ENCODE peak calls at places on chromosomes 11 and 22, in eight cellular contexts. One of them, this sample, is unnamed.

GRCh38 chr11:134391656-134392055 is 20.4 kb downstream of the B3GAT1 start:
- DNase-seq in H1: no peak
- DNase-seq in suprapubic skin: no peak
- DNase-seq in sigmoid colon: no peak
- DNase-seq in stomach: no peak
- DNase-seq in SK-N-SH: no peak
- DNase-seq in K562: no peak
- DNase-seq in esophagus muscularis mucosa: no peak
- DNase-seq in this sample: no peak

GRCh38 chr11:19089421-19089820 is 27.5 kb upstream of the ZDHHC13 start:
- DNase-seq in H1: no peak
- DNase-seq in suprapubic skin: no peak
- DNase-seq in SK-N-SH: no peak
- DNase-seq in K562: no peak
- DNase-seq in stomach: no peak
- DNase-seq in esophagus muscularis mucosa: no peak
- DNase-seq in sigmoid colon: no peak
- DNase-seq in this sample: no peak

GRCh38 chr11:68398870-68399865 is 61.4 kb upstream of the PPP6R3 start:
- DNase-seq in SK-N-SH: peak
- DNase-seq in sigmoid colon: peak
- DNase-seq in K562: no peak
- DNase-seq in H1: no peak
- DNase-seq in suprapubic skin: no peak
- DNase-seq in stomach: peak
- DNase-seq in esophagus muscularis mucosa: no peak
- DNase-seq in this sample: peak

GRCh38 chr11:134541355-134541754 is 129.3 kb upstream of the B3GAT1 start:
- DNase-seq in suprapubic skin: no peak
- DNase-seq in SK-N-SH: no peak
- DNase-seq in stomach: peak
- DNase-seq in K562: no peak
- DNase-seq in H1: peak
- DNase-seq in esophagus muscularis mucosa: no peak
- DNase-seq in sigmoid colon: no peak
- DNase-seq in this sample: no peak

GRCh38 chr11:35364101-35364780 is 55.1 kb downstream of the SLC1A2 start:
- DNase-seq in K562: no peak
- DNase-seq in H1: no peak
- DNase-seq in SK-N-SH: no peak
- DNase-seq in stomach: peak
- DNase-seq in sigmoid colon: peak
- DNase-seq in esophagus muscularis mucosa: peak
- DNase-seq in suprapubic skin: peak
- DNase-seq in this sample: peak

GRCh38 chr11:88886796-88887195 is 179.0 kb downstream of the GRM5 start:
- DNase-seq in esophagus muscularis mucosa: no peak
- DNase-seq in SK-N-SH: peak
- DNase-seq in stomach: no peak
- DNase-seq in K562: peak
- DNase-seq in sigmoid colon: no peak
- DNase-seq in suprapubic skin: no peak
- DNase-seq in H1: peak
- DNase-seq in this sample: peak

GRCh38 chr22:37187552-37187890 is 526 bp downstream of the C1QTNF6 start:
- DNase-seq in SK-N-SH: peak
- DNase-seq in K562: no peak
- DNase-seq in suprapubic skin: no peak
- DNase-seq in H1: no peak
- DNase-seq in esophagus muscularis mucosa: no peak
- DNase-seq in sigmoid colon: no peak
- DNase-seq in stomach: peak
- DNase-seq in this sample: peak

GRCh38 chr11:102114032-102114431 is 3.8 kb downstream of the YAP1 start:
- DNase-seq in sigmoid colon: no peak
- DNase-seq in esophagus muscularis mucosa: no peak
- DNase-seq in suprapubic skin: no peak
- DNase-seq in stomach: no peak
- DNase-seq in H1: peak
- DNase-seq in SK-N-SH: no peak
- DNase-seq in K562: no peak
- DNase-seq in this sample: no peak

GRCh38 chr11:126997196-126997595 is 3.4 kb downstream of the KIRREL3 start:
- DNase-seq in H1: no peak
- DNase-seq in sigmoid colon: no peak
- DNase-seq in stomach: no peak
- DNase-seq in suprapubic skin: no peak
- DNase-seq in K562: no peak
- DNase-seq in esophagus muscularis mucosa: no peak
- DNase-seq in SK-N-SH: no peak
- DNase-seq in this sample: no peak

GRCh38 chr22:41347066-41347859 is 34.5 kb upstream of the TEF start:
- DNase-seq in SK-N-SH: no peak
- DNase-seq in esophagus muscularis mucosa: no peak
- DNase-seq in H1: no peak
- DNase-seq in stomach: no peak
- DNase-seq in K562: no peak
- DNase-seq in suprapubic skin: no peak
- DNase-seq in sigmoid colon: peak
- DNase-seq in this sample: no peak

GRCh38 chr11:96486890-96487633 is 97.2 kb downstream of the JRKL start:
- DNase-seq in stomach: peak
- DNase-seq in esophagus muscularis mucosa: peak
- DNase-seq in suprapubic skin: no peak
- DNase-seq in sigmoid colon: no peak
- DNase-seq in H1: no peak
- DNase-seq in SK-N-SH: no peak
- DNase-seq in K562: no peak
- DNase-seq in this sample: peak

GRCh38 chr22:43854151-43854785 is 8.0 kb downstream of the SULT4A1 start:
- DNase-seq in stomach: no peak
- DNase-seq in suprapubic skin: peak
- DNase-seq in sigmoid colon: peak
- DNase-seq in SK-N-SH: no peak
- DNase-seq in H1: no peak
- DNase-seq in esophagus muscularis mucosa: no peak
- DNase-seq in K562: no peak
- DNase-seq in this sample: no peak

GRCh38 chr11:86696004-86696403 is 23.6 kb upstream of the ME3 start:
- DNase-seq in stomach: no peak
- DNase-seq in K562: no peak
- DNase-seq in esophagus muscularis mucosa: no peak
- DNase-seq in suprapubic skin: no peak
- DNase-seq in H1: no peak
- DNase-seq in SK-N-SH: no peak
- DNase-seq in sigmoid colon: no peak
- DNase-seq in this sample: no peak

GRCh38 chr22:50044485-50045143 is 13.5 kb downstream of the TTLL8 start:
- DNase-seq in sigmoid colon: no peak
- DNase-seq in esophagus muscularis mucosa: no peak
- DNase-seq in H1: no peak
- DNase-seq in K562: no peak
- DNase-seq in stomach: no peak
- DNase-seq in SK-N-SH: peak
- DNase-seq in suprapubic skin: no peak
- DNase-seq in this sample: no peak

GRCh38 chr11:74321487-74322188 is 10.2 kb upstream of the P4HA3 start:
- DNase-seq in SK-N-SH: peak
- DNase-seq in suprapubic skin: no peak
- DNase-seq in H1: peak
- DNase-seq in K562: peak
- DNase-seq in stomach: no peak
- DNase-seq in sigmoid colon: no peak
- DNase-seq in esophagus muscularis mucosa: no peak
- DNase-seq in this sample: no peak

GRCh38 chr11:9092085-9092484 is 686 bp upstream of the SCUBE2 start:
- DNase-seq in esophagus muscularis mucosa: peak
- DNase-seq in K562: no peak
- DNase-seq in stomach: no peak
- DNase-seq in suprapubic skin: no peak
- DNase-seq in sigmoid colon: no peak
- DNase-seq in SK-N-SH: no peak
- DNase-seq in H1: no peak
- DNase-seq in this sample: no peak

GRCh38 chr11:57363131-57363530 is 17.8 kb downstream of the PRG3 start:
- DNase-seq in esophagus muscularis mucosa: no peak
- DNase-seq in stomach: no peak
- DNase-seq in K562: no peak
- DNase-seq in H1: no peak
- DNase-seq in SK-N-SH: no peak
- DNase-seq in suprapubic skin: no peak
- DNase-seq in sigmoid colon: no peak
- DNase-seq in this sample: no peak

GRCh38 chr11:128941573-128942271 is 949 bp downstream of the TP53AIP1 start:
- DNase-seq in H1: no peak
- DNase-seq in SK-N-SH: no peak
- DNase-seq in stomach: no peak
- DNase-seq in suprapubic skin: no peak
- DNase-seq in sigmoid colon: no peak
- DNase-seq in K562: no peak
- DNase-seq in esophagus muscularis mucosa: no peak
- DNase-seq in this sample: no peak

GRCh38 chr11:132821027-132821426 is 711.3 kb downstream of the OPCML start:
- DNase-seq in H1: no peak
- DNase-seq in suprapubic skin: no peak
- DNase-seq in stomach: no peak
- DNase-seq in SK-N-SH: peak
- DNase-seq in sigmoid colon: no peak
- DNase-seq in esophagus muscularis mucosa: peak
- DNase-seq in K562: no peak
- DNase-seq in this sample: no peak

DNA sequence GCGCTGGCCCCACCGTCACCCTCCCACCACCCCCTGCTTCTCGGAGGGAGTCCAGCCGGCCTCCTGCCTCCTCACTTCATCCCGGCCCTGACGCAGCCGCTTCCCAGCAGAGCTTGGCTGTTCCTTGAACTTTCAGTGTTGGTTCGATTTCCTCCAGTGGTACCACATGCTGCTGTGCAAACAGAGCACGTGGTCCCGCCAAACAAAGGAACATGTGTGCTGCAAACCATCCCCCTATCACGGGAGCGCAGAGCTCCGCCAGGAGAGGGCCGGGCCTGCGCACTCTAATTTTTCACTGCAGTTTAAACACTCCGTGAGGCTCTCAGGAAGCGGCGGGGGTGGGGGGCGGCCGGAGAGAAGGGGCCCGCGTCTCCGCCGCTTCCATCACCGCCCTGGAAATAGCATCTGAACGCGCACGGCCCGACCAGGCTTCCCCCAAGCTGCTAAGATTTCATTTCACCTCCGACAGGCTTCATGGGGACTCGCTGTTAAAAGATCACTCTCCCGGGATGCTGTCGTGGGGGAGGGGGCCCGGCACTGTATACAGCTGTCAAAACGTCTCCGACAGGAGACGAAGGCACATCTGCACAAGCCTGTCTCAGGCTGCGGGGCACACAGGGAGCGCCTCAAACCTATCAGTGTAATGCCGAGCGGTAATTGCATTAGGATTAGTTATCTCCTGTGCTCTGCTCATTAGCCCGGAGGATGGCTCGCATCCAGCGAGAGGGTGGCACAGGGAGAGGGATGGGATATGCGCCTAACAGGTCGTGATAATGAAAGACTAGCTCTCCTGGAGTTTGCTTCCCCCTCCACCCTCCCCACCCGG is 269.9 kb upstream of the SORL1-AS1 start:
- DNase-seq in H1: peak
- DNase-seq in sigmoid colon: peak
- DNase-seq in K562: no peak
- DNase-seq in stomach: peak
- DNase-seq in suprapubic skin: peak
- DNase-seq in esophagus muscularis mucosa: peak
- DNase-seq in SK-N-SH: peak
- DNase-seq in this sample: peak
- TF ChIP-seq EP300 in H1: no peak
- TF ChIP-seq EP300 in sigmoid colon: peak
- TF ChIP-seq EP300 in K562: no peak
- TF ChIP-seq EP300 in stomach: peak
- TF ChIP-seq EP300 in suprapubic skin: peak
- TF ChIP-seq EP300 in esophagus muscularis mucosa: peak
- TF ChIP-seq EP300 in SK-N-SH: peak
- TF ChIP-seq EP300 in this sample: peak

GRCh38 chr11:7227724-7228123 is 24.0 kb upstream of the SYT9 start:
- DNase-seq in SK-N-SH: no peak
- DNase-seq in H1: no peak
- DNase-seq in esophagus muscularis mucosa: peak
- DNase-seq in stomach: no peak
- DNase-seq in sigmoid colon: no peak
- DNase-seq in K562: no peak
- DNase-seq in suprapubic skin: no peak
- DNase-seq in this sample: no peak
- TF ChIP-seq POLR2AphosphoS5 in SK-N-SH: no peak
- TF ChIP-seq POLR2AphosphoS5 in H1: no peak
- TF ChIP-seq POLR2AphosphoS5 in esophagus muscularis mucosa: no peak
- TF ChIP-seq POLR2AphosphoS5 in stomach: no peak
- TF ChIP-seq POLR2AphosphoS5 in sigmoid colon: no peak
- TF ChIP-seq POLR2AphosphoS5 in K562: no peak
- TF ChIP-seq POLR2AphosphoS5 in suprapubic skin: no peak
- TF ChIP-seq POLR2AphosphoS5 in this sample: no peak

DNA sequence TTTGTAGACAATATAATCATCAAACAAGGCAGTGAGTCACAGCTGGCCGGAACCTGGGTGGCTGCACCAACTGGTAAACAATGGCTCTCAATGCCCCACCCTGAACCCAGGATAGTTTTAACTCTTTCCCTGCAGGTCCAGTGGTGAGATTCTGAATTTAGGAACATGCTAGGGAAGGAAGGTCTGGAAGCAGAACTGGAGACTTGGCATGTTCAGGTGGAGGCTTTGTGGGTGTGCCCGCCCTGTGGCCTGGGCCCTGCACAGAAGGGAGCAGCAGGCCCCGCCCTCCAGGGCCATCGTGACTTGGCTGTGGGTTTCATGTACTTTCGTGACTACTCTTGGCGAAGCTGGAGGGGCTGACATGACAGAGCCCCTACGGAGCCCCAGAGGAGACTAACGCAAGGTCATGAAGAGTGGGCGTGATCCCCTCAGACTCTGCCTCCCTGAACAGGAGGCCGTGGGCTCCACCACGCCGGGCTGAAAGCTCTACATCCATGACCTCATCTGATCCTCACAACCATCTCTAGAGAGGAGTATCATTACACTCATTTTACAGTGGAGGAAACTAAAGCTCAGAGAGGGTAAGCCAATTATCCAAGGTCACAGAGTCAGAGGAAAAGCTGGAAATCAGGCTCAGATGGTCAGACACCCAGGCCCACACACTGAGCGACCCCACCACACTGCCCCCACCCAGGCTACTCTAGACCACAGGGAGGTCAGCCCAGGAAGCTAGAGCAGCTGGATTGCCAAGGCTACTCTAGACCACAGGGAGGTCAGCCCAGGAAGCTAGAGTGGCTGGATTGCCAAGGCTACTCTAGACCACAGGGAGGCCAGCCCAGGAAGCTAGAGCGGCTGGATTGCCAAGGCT is 27.3 kb downstream of the MAFF start:
- DNase-seq in K562: no peak
- DNase-seq in esophagus muscularis mucosa: no peak
- DNase-seq in H1: no peak
- DNase-seq in suprapubic skin: no peak
- DNase-seq in sigmoid colon: no peak
- DNase-seq in stomach: peak
- DNase-seq in SK-N-SH: no peak
- DNase-seq in this sample: peak
- TF ChIP-seq EP300 in K562: no peak
- TF ChIP-seq EP300 in esophagus muscularis mucosa: no peak
- TF ChIP-seq EP300 in H1: no peak
- TF ChIP-seq EP300 in suprapubic skin: no peak
- TF ChIP-seq EP300 in sigmoid colon: no peak
- TF ChIP-seq EP300 in stomach: no peak
- TF ChIP-seq EP300 in SK-N-SH: no peak
- TF ChIP-seq EP300 in this sample: no peak

GRCh38 chr22:20975541-20976290 is 6.4 kb upstream of the LZTR1 start:
- DNase-seq in H1: no peak
- DNase-seq in sigmoid colon: no peak
- DNase-seq in stomach: no peak
- DNase-seq in esophagus muscularis mucosa: no peak
- DNase-seq in suprapubic skin: no peak
- DNase-seq in K562: no peak
- DNase-seq in SK-N-SH: no peak
- DNase-seq in this sample: no peak
- TF ChIP-seq POLR2AphosphoS5 in H1: no peak
- TF ChIP-seq POLR2AphosphoS5 in sigmoid colon: no peak
- TF ChIP-seq POLR2AphosphoS5 in stomach: no peak
- TF ChIP-seq POLR2AphosphoS5 in esophagus muscularis mucosa: no peak
- TF ChIP-seq POLR2AphosphoS5 in suprapubic skin: no peak
- TF ChIP-seq POLR2AphosphoS5 in K562: no peak
- TF ChIP-seq POLR2AphosphoS5 in SK-N-SH: no peak
- TF ChIP-seq POLR2AphosphoS5 in this sample: no peak